ENCODE peak calls at places on chromosome 18, in eight cellular contexts. D is dorsolateral prefrontal cortex, L is astrocyte of the spinal cord, O is glutamatergic neuron, J is bronchial epithelial cell, K is omental fat pad, T is choroid plexus epithelial cell, H is cardiac muscle cell. Z is an unnamed sample.

GRCh38 chr18:839224-840079 is 27.4 kb upstream of the YES1 start:
- DNase-seq in K (peak; percentile 96), L (peak; percentile 81), H (peak; percentile 88), T (peak; percentile 87), O (peak; percentile 97), D (peak; percentile 86), J (peak; percentile 59), Z (peak; percentile 91)

GRCh38 chr18:3715223-3716080 is 265.5 kb downstream of the TGIF1 start:
- DNase-seq in J (no peak), L (no peak), H (no peak), K (no peak), D (no peak), O (no peak), T (no peak), Z (no peak)

GRCh38 chr18:46338761-46339160 is 234.6 kb downstream of the HAUS1 start:
- DNase-seq in L (no peak), H (no peak), D (no peak), O (peak; percentile 66), J (no peak), K (no peak), T (no peak), Z (no peak)

GRCh38 chr18:8813621-8814020 is 108.3 kb downstream of the MTCL1 start:
- DNase-seq in H (peak; percentile 49), J (no peak), T (peak; percentile 50), L (no peak), K (no peak), D (no peak), O (no peak), Z (no peak)

GRCh38 chr18:64165906-64166305 is 17.0 kb upstream of the LINC00305 start:
- DNase-seq in L (peak; percentile 93), T (peak; percentile 96), K (no peak), O (no peak), H (no peak), J (peak; percentile 23), D (no peak), Z (no peak)

GRCh38 chr18:36757081-36757480 is 71.7 kb downstream of the TPGS2 start:
- DNase-seq in H (peak; percentile 77), O (no peak), L (peak; percentile 70), T (peak; percentile 81), D (no peak), K (no peak), J (peak; percentile 66), Z (no peak)

GRCh38 chr18:45793295-45793965 is 32.0 kb upstream of the SIGLEC15 start:
- DNase-seq in H (peak; percentile 78), J (peak; percentile 100), O (no peak), L (peak; percentile 81), T (peak; percentile 86), D (no peak), K (no peak), Z (peak; percentile 66)

GRCh38 chr18:14767474-14767873 is 19.5 kb downstream of the ANKRD30B start:
- DNase-seq in H (no peak), J (peak; percentile 6), K (no peak), L (peak; percentile 4), T (no peak), O (no peak), D (no peak), Z (no peak)

GRCh38 chr18:24190590-24190989 is 51.7 kb downstream of the CABYR start:
- DNase-seq in T (peak; percentile 14), H (no peak), K (no peak), J (peak; percentile 38), L (no peak), O (no peak), D (no peak), Z (no peak)

GRCh38 chr18:75076286-75076685 is 132.7 kb downstream of the PTGR3 start:
- DNase-seq in D (no peak), H (no peak), J (no peak), O (no peak), L (no peak), K (no peak), T (no peak), Z (no peak)

GRCh38 chr18:37546023-37546537 is 19.5 kb downstream of the CELF4 start:
- DNase-seq in H (no peak), K (no peak), T (no peak), L (no peak), O (no peak), J (no peak), D (peak; percentile 57), Z (no peak)

GRCh38 chr18:43010611-43011010 is 104.9 kb downstream of the RIT2 start:
- DNase-seq in J (no peak), T (no peak), O (no peak), H (no peak), D (no peak), K (no peak), L (no peak), Z (no peak)

GRCh38 chr18:79107886-79108285 is 38.7 kb downstream of the ATP9B start:
- DNase-seq in H (peak; percentile 25), J (no peak), O (no peak), L (no peak), K (no peak), T (no peak), D (no peak), Z (no peak)

GRCh38 chr18:76371301-76371700 is 123.7 kb downstream of the ZNF516 start:
- DNase-seq in L (no peak), T (no peak), H (no peak), J (no peak), D (no peak), K (no peak), O (no peak), Z (no peak)

GRCh38 chr18:23671564-23671963 is 8.9 kb upstream of the ANKRD29 start:
- DNase-seq in O (no peak), D (no peak), T (peak; percentile 75), K (no peak), L (no peak), H (peak; percentile 57), J (no peak), Z (no peak)

GRCh38 chr18:48139427-48140347 is 209.2 kb upstream of the SMAD2 start:
- DNase-seq in O (no peak), K (no peak), J (no peak), D (no peak), L (no peak), H (no peak), T (peak; percentile 7), Z (peak; percentile 73)

DNA sequence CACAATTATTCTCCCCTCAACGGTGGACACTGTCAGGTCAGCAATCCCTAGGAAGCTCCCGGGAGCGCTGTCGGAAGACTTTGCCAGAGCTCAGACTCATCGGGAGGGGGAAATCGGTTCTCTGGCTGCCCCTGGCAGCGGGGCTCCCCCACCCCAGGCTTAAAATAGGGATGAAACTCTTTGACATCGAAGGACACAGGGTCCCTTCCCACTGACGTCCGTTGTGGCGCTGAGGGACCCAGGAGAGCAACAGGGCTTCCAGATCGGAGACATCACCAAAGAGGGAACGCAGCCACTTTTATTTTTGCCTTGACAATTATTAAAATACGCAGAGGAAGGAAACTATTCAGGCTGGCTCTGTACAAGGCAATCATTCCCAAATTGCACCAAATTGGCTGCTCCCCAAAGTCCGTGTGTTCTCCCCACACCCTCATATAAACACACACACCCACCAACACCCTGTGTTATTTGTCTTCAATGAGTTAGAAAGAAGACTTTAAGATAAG is 249.0 kb downstream of the CDH20 start:
- DNase-seq in T (no peak), L (no peak), D (no peak), J (no peak), K (no peak), O (no peak), H (no peak), Z (no peak)
- TF ChIP-seq CTCF in T (no peak), L (no peak), D (peak; percentile 30), J (no peak), K (no peak), O (peak; percentile 68), H (no peak), Z (no peak)

GRCh38 chr18:34901299-34901698 is 139.9 kb upstream of the MAPRE2 start:
- DNase-seq in D (no peak), L (no peak), O (no peak), K (no peak), J (peak; percentile 7), T (peak; percentile 70), H (peak; percentile 23), Z (no peak)
- TF ChIP-seq CTCF in D (no peak), L (no peak), O (no peak), K (no peak), J (no peak), T (peak; percentile 34), H (no peak), Z (no peak)

DNA sequence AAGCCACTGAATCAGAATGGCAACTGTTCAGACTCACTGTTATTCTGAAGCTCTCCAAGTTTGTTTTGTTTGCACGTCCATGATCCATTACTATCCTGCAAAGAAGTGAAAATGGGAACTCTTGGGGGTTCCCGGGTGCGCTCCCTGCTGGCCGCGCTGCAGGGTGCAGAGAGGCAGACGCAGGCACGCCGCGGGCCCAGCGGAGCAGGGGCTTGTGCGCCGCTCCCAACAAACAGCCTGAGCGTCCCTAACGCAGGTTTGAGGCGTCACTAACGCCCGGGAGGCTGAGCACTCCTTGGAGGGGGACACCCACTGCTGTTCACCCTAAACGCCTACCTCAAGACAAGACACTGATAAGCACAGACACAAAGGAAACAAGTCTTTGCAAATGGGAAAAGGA is 14.3 kb upstream of the PIEZO2 start:
- DNase-seq in O (peak; percentile 72), J (no peak), D (no peak), L (peak; percentile 15), K (no peak), H (peak; percentile 54), T (peak; percentile 35), Z (no peak)
- TF ChIP-seq CTCF in O (peak; percentile 69), J (peak; percentile 33), D (peak; percentile 46), L (peak; percentile 56), K (no peak), H (peak; percentile 75), T (peak; percentile 61), Z (peak; percentile 37)

DNA sequence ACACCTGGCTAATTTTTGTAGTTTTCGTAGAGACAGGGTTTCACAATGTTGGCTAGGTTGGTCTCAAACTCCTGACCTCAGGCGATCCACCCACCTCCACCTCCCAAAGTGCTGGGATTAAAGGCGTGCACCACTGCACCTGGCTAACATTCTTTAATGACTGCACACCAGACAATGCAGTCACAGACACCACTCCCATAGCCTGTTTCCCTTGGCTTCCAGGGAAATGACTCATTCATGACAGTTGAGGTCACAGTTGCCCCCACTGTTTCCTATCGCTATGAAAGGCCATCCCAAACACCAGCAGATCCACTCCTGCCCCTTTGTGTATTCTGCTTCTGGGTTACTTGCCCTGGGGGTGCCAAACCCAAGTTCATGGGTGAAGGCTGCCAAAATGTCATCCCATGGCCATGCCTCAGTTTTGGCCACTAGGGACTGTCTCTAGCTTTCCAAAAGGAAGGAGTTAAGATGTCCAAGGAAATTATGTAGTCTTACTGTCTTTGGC is 8.7 kb downstream of the CHMP1B start:
- DNase-seq in K (no peak), L (peak; percentile 85), H (peak; percentile 52), D (no peak), O (no peak), T (peak; percentile 67), J (peak; percentile 99), Z (no peak)
- TF ChIP-seq CTCF in K (no peak), L (peak; percentile 39), H (peak; percentile 23), D (no peak), O (no peak), T (peak; percentile 37), J (peak; percentile 31), Z (no peak)

Z was measured in adrenal gland.